ENCODE peak calls at places on chromosome 21, in nine cellular contexts. Z is bronchial epithelial cell, X is fibroblast of mammary gland, V is brain microvascular endothelial cell, P is A549, I is lung, K is tibial nerve, Q is fibroblast of the aortic adventitia, F is uterus. G is an unnamed sample.

GRCh38 chr21:20351138-20351537 is 647.1 kb upstream of the NCAM2 start:
- DNase-seq in Z (no peak), X (no peak), V (no peak), P (no peak), I (no peak), K (no peak), Q (no peak), F (no peak), G (no peak)

GRCh38 chr21:46159841-46160562 is 4.6 kb upstream of the FTCD start:
- DNase-seq in Z (no peak), X (no peak), V (no peak), P (no peak), I (no peak), K (peak), Q (no peak), F (peak), G (no peak)

GRCh38 chr21:15064576-15065380 is at the start of gene NRIP1:
- DNase-seq in Z (peak), X (peak), V (peak), P (peak), I (peak), K (peak), Q (peak), F (peak), G (peak)

GRCh38 chr21:22758478-22758877 is 1760.3 kb downstream of the NCAM2 start:
- DNase-seq in Z (peak), X (peak), V (no peak), P (no peak), I (no peak), K (no peak), Q (no peak), F (no peak), G (peak)

GRCh38 chr21:36079010-36079649 is 9.3 kb downstream of the CBR1 start:
- DNase-seq in Z (no peak), X (no peak), V (peak), P (no peak), I (no peak), K (no peak), Q (no peak), F (no peak), G (no peak)

GRCh38 chr21:32120231-32120630 is 158.6 kb downstream of the MIS18A start:
- DNase-seq in Z (no peak), X (peak), V (no peak), P (no peak), I (no peak), K (no peak), Q (no peak), F (no peak), G (no peak)

GRCh38 chr21:45991606-45992301 is 10.2 kb downstream of the COL6A1 start:
- DNase-seq in Z (no peak), X (no peak), V (no peak), P (no peak), I (no peak), K (peak), Q (no peak), F (peak), G (no peak)

GRCh38 chr21:40457741-40458140 is 389.2 kb downstream of the DSCAM start:
- DNase-seq in Z (peak), X (no peak), V (no peak), P (no peak), I (no peak), K (no peak), Q (no peak), F (no peak), G (no peak)

GRCh38 chr21:46035809-46036695 is 54.5 kb downstream of the COL6A1 start:
- DNase-seq in Z (no peak), X (peak), V (peak), P (no peak), I (no peak), K (no peak), Q (no peak), F (peak), G (no peak)

GRCh38 chr21:36203603-36203889 is 46.9 kb downstream of the DOP1B start:
- DNase-seq in Z (peak), X (peak), V (peak), P (peak), I (no peak), K (no peak), Q (peak), F (no peak), G (peak)

GRCh38 chr21:36434144-36434543 is 45.8 kb downstream of the CLDN14 start:
- DNase-seq in Z (no peak), X (no peak), V (no peak), P (no peak), I (no peak), K (no peak), Q (no peak), F (no peak), G (no peak)

GRCh38 chr21:36702622-36702968 is 3.7 kb downstream of the SIM2 start:
- DNase-seq in Z (no peak), X (no peak), V (no peak), P (no peak), I (no peak), K (no peak), Q (no peak), F (no peak), G (no peak)

GRCh38 chr21:28633803-28634572 is 358.7 kb downstream of the LTN1 start:
- DNase-seq in Z (peak), X (peak), V (peak), P (no peak), I (no peak), K (no peak), Q (peak), F (peak), G (peak)

GRCh38 chr21:32022141-32022540 is 149.3 kb downstream of the HUNK start:
- DNase-seq in Z (no peak), X (no peak), V (no peak), P (no peak), I (no peak), K (no peak), Q (no peak), F (no peak), G (no peak)

GRCh38 chr21:38914531-38915385 is 109.0 kb downstream of the ETS2 start:
- DNase-seq in Z (peak), X (peak), V (no peak), P (no peak), I (no peak), K (no peak), Q (peak), F (peak), G (no peak)

GRCh38 chr21:19123525-19123924 is 719.9 kb upstream of the TMPRSS15 start:
- DNase-seq in Z (no peak), X (no peak), V (no peak), P (no peak), I (no peak), K (no peak), Q (no peak), F (no peak), G (no peak)

GRCh38 chr21:39601194-39601940 is 11.4 kb upstream of the B3GALT5 start:
- DNase-seq in Z (no peak), X (no peak), V (no peak), P (no peak), I (no peak), K (no peak), Q (no peak), F (no peak), G (no peak)

GRCh38 chr21:39153373-39153772 is 29.9 kb downstream of the PSMG1 start:
- DNase-seq in Z (peak), X (peak), V (no peak), P (no peak), I (no peak), K (no peak), Q (peak), F (no peak), G (peak)

GRCh38 chr21:43811262-43812105 is 22.1 kb downstream of the RRP1 start:
- DNase-seq in Z (no peak), X (no peak), V (no peak), P (no peak), I (no peak), K (no peak), Q (no peak), F (no peak), G (no peak)

GRCh38 chr21:38363684-38364083 is 106.9 kb downstream of the KCNJ15 start:
- DNase-seq in Z (no peak), X (no peak), V (no peak), P (no peak), I (no peak), K (no peak), Q (no peak), F (no peak), G (no peak)

DNA sequence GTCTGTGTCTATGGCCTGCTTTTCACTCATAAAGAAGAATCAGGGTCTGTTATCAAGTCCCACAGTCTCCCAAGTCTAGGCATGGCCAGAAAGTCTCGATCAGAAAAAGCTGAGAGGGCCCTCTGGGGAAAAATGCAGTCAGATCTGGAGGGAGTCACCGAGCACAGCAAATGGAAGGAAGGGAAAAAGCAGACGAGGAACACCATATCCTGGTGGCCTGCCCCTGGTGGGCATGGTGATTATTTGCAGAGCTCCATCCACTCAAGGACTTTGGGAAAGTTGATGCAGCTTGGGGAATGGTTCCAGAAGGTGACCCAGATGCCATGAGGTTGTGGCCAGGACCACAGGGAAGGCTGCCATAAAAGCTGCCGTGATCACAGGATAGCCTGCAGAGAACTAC is 189.1 kb downstream of the CLIC6 start:
- DNase-seq in Z (no peak), X (no peak), V (no peak), P (no peak), I (no peak), K (no peak), Q (no peak), F (no peak), G (no peak)
- TF ChIP-seq CTCF in Z (peak), X (peak), V (peak), P (no peak), I (no peak), K (no peak), Q (peak), F (no peak), G (no peak)

DNA sequence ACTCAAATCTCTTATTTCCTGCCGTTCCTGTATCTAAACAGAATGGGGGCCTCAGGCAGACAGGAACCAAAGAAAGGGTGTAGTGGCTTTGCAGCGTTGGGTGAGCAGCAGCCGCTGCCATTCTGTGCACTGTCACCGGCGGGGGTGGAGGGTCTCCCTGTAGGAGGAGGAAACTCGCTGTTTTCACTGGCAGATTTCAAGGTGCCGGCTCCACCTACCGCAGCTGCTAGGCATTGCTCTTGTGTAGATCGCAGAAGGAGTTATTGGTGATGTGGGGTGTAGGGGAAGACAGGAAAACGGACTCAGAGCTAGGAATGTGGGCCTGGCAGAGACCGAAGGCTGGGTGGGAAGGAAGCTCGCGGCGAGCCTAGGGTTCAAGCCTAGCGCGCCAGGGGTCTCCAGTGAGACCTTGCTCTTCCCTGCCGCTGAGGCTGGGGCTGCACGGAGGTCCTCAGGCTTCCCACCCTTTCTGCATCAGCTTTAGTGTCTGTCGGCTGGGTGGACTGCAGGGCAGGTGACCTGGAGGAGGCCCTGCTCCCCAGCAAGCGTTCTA is 20.8 kb downstream of the ATP5PO start:
- DNase-seq in Z (peak), X (peak), V (peak), P (peak), I (peak), K (peak), Q (peak), F (peak), G (peak)
- TF ChIP-seq CTCF in Z (peak), X (peak), V (peak), P (peak), I (no peak), K (peak), Q (peak), F (peak), G (peak)

GRCh38 chr21:17742181-17742580 is 77.0 kb downstream of the C21orf91 start:
- DNase-seq in Z (peak), X (no peak), V (no peak), P (no peak), I (no peak), K (no peak), Q (no peak), F (no peak), G (no peak)

GRCh38 chr21:17746920-17747319 is 72.2 kb downstream of the C21orf91 start:
- DNase-seq in Z (no peak), X (no peak), V (no peak), P (no peak), I (no peak), K (no peak), Q (no peak), F (no peak), G (no peak)

GRCh38 chr21:17742940-17743592 is 76.1 kb downstream of the C21orf91 start:
- DNase-seq in Z (no peak), X (no peak), V (no peak), P (no peak), I (no peak), K (no peak), Q (no peak), F (no peak), G (no peak)

DNA sequence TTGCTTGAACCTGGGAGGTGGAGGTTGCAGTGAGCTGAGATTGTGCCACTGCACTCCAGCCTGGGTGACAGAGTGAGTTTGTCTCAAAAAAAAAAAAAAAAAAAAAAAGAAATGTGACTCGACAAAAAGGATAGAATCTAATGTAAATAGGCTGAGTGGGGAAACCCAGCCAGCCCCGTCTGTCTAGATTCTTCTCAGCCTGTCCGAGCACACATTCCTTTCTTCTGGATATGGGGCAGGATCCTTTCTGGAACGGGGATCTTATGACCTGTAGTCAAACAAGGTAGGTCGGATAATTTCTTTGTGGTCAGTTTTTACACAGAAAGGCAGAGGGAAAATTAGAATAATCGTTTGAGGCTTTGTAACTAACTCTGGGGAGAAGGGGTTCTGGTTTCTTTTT is 74.1 kb downstream of the C21orf91 start:
- DNase-seq in Z (no peak), X (no peak), V (no peak), P (no peak), I (no peak), K (no peak), Q (no peak), F (no peak), G (no peak)
- TF ChIP-seq CTCF in Z (no peak), X (no peak), V (no peak), P (no peak), I (no peak), K (no peak), Q (no peak), F (no peak), G (no peak)

DNA sequence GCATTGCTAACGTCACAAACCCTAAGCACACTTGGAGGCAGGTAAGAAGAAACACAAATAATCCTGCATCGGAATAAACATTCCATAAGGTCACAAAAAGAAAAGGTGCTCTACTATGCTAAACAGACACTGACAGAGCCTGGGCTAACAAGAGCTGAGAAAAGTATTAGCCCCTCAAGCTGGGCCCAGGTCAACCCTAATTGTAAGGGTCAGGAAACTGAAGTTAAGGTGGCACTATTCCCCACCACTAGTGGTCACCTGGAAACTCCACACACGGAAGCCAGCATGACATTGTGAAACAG is 1.3 kb downstream of the PTTG1IP start:
- DNase-seq in Z (peak), X (no peak), V (no peak), P (no peak), I (no peak), K (no peak), Q (no peak), F (no peak), G (no peak)
- TF ChIP-seq CTCF in Z (peak), X (no peak), V (no peak), P (no peak), I (no peak), K (no peak), Q (no peak), F (no peak), G (no peak)

DNA sequence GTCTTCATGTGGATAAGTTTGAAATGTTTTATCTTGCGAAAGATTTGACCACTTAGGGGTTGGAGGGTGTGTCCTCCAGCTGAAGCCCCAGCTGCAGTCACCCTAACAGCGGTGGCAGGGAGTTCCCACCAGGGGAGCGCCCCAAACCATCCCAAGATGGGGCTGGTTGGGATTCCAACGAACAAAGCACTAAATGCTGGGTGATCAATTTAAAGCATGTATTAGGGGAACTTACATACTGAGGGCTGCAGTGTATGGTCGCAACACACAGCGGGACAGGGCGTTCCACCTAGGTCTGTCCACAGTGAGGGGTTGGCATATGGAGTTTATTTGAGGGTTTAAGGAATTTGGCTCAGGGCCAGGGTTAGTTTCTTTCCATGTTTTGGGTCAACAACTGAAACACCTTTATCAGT is 26.3 kb downstream of the SLC37A1 start:
- DNase-seq in Z (no peak), X (no peak), V (no peak), P (no peak), I (no peak), K (no peak), Q (no peak), F (no peak), G (no peak)
- TF ChIP-seq CTCF in Z (no peak), X (peak), V (peak), P (no peak), I (no peak), K (no peak), Q (no peak), F (no peak), G (no peak)

G was measured in MCF 10A.